ENCODE peak calls at places on chromosomes 2 and 18, in eight cellular contexts. L is uterus, I is adrenal gland, H is GM12878, C is prostate gland, O is K562, Z is heart left ventricle, F is thyroid gland. Y is an unnamed sample.

GRCh38 chr18:10418836-10419235 is 35.6 kb upstream of the APCDD1 start:
- DNase-seq in L (no peak), I (no peak), H (no peak), C (no peak), O (no peak), Z (no peak), F (no peak), Y (no peak)

GRCh38 chr2:236177604-236177966 is 9.4 kb upstream of the GBX2 start:
- DNase-seq in L (no peak), I (peak; percentile 41), H (no peak), C (no peak), O (peak; percentile 68), Z (peak; percentile 52), F (peak; percentile 50), Y (peak; percentile 85)

GRCh38 chr2:102049756-102050443 is 58.1 kb downstream of the IL1R2 start:
- DNase-seq in L (no peak), I (peak; percentile 61), H (no peak), C (peak; percentile 83), O (no peak), Z (no peak), F (no peak), Y (no peak)

GRCh38 chr2:97712693-97713295 is 582 bp upstream of the ZAP70 start:
- DNase-seq in L (no peak), I (no peak), H (no peak), C (no peak), O (no peak), Z (peak; percentile 21), F (no peak), Y (no peak)

GRCh38 chr2:212979799-212980198 is 171.6 kb downstream of the IKZF2 start:
- DNase-seq in L (no peak), I (no peak), H (no peak), C (no peak), O (no peak), Z (no peak), F (no peak), Y (no peak)

GRCh38 chr18:56314396-56314795 is 324.0 kb downstream of the TXNL1 start:
- DNase-seq in L (no peak), I (no peak), H (no peak), C (no peak), O (no peak), Z (no peak), F (peak; percentile 3), Y (no peak)

GRCh38 chr2:216104691-216105090 is 4.5 kb upstream of the XRCC5 start:
- DNase-seq in L (no peak), I (no peak), H (no peak), C (no peak), O (no peak), Z (no peak), F (no peak), Y (no peak)

GRCh38 chr2:14524041-14524802 is 108.3 kb upstream of the LRATD1 start:
- DNase-seq in L (no peak), I (no peak), H (no peak), C (no peak), O (no peak), Z (no peak), F (no peak), Y (no peak)

GRCh38 chr2:44546469-44547127 is 184.9 kb downstream of the CAMKMT start:
- DNase-seq in L (no peak), I (no peak), H (peak; percentile 5), C (no peak), O (no peak), Z (no peak), F (no peak), Y (no peak)

GRCh38 chr2:234682492-234683228 is 185.8 kb upstream of the ARL4C start:
- DNase-seq in L (no peak), I (no peak), H (no peak), C (no peak), O (no peak), Z (no peak), F (no peak), Y (no peak)

GRCh38 chr2:19356545-19357382 is 1.7 kb downstream of the OSR1 start:
- DNase-seq in L (no peak), I (no peak), H (no peak), C (no peak), O (no peak), Z (no peak), F (no peak), Y (no peak)

GRCh38 chr18:36377626-36378025 is 80.1 kb downstream of the FHOD3 start:
- DNase-seq in L (no peak), I (no peak), H (no peak), C (no peak), O (no peak), Z (no peak), F (no peak), Y (no peak)

GRCh38 chr18:36376361-36376760 is 78.8 kb downstream of the FHOD3 start:
- DNase-seq in L (no peak), I (no peak), H (no peak), C (no peak), O (no peak), Z (no peak), F (no peak), Y (no peak)

GRCh38 chr18:36374262-36374661 is 76.7 kb downstream of the FHOD3 start:
- DNase-seq in L (no peak), I (no peak), H (no peak), C (no peak), O (no peak), Z (no peak), F (no peak), Y (no peak)

GRCh38 chr18:36372902-36373301 is 75.4 kb downstream of the FHOD3 start:
- DNase-seq in L (no peak), I (no peak), H (no peak), C (no peak), O (no peak), Z (no peak), F (peak; percentile 8), Y (no peak)

DNA sequence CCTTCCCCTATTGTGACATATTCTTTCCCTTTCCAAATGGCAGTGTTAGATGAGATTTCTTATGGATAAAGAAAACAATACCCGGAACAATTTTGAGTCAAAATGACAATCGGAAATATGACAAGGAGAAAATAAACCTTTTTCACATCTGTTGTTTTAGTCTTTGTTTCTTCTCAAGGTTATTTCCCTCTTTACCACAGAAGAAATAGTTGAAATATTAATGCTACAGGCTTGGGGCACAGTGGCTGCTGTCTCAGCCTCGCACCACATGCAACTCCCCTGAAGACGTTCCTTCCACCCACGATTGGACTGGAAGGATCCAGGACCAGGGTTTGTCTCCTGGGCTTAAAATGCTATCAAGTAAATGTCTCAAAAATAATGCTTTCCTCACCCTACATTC is 77.6 kb downstream of the FHOD3 start:
- DNase-seq in L (no peak), I (no peak), H (no peak), C (no peak), O (no peak), Z (no peak), F (no peak), Y (no peak)
- TF ChIP-seq CTCF in L (no peak), I (no peak), H (no peak), C (no peak), O (no peak), Z (no peak), F (no peak), Y (no peak)

DNA sequence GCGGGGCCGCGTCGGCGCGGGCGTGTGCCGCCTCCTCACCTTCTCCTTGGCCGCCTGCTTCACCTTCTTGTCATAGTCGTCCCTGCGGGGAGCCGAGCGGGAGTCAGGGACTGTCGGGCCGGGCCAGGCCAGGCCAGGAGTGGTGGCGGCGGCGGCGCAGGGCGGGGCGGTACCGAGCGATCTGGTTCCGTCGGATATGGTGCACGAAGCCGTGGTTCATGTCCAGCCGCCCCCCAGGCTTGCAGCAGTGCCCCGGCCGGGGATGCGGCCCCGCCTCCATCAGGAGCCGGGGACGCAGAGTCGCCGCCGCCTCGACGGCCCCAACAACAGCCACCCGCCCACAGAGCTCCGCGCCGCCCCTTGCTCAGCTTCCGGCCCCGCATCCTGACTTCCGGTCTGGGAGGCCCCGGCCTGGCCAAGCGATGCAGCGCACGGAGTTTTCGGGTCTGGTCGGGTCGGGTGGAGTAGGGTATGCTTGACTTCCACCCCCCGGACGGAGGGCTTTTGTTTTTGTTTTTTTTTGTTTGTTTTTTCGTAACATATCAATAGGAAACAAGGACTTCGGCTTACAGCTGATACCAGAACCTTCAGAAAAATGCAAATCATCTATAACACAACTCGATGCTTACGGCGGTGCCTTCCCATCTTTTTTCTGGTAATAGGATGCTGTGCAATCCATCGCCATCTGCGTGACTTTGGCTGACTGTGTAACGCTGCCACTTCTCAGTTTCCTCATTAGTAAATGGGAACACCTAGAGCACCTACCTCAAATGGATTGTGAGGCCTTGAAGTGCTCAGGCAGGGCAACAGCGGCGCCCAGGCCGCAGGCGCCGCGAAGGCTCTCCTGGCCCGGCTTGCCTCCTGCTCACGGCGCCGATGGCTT is at the start of gene C2orf68:
- DNase-seq in L (peak; percentile 89), I (peak; percentile 91), H (peak; percentile 53), C (peak; percentile 86), O (peak; percentile 96), Z (peak; percentile 93), F (peak; percentile 93), Y (peak; percentile 91)
- H3K4me1 ChIP-seq in L (peaks cover 5% of the 10 kb centered on the region), I (peaks cover 9% of the 10 kb centered on the region), H (no peaks in the 10 kb centered on the region), C (peaks cover 9% of the 10 kb centered on the region), O (peaks cover 33% of the 10 kb centered on the region), Z (peaks cover 23% of the 10 kb centered on the region), F (peaks cover 16% of the 10 kb centered on the region), Y (peaks cover 49% of the 10 kb centered on the region)

DNA sequence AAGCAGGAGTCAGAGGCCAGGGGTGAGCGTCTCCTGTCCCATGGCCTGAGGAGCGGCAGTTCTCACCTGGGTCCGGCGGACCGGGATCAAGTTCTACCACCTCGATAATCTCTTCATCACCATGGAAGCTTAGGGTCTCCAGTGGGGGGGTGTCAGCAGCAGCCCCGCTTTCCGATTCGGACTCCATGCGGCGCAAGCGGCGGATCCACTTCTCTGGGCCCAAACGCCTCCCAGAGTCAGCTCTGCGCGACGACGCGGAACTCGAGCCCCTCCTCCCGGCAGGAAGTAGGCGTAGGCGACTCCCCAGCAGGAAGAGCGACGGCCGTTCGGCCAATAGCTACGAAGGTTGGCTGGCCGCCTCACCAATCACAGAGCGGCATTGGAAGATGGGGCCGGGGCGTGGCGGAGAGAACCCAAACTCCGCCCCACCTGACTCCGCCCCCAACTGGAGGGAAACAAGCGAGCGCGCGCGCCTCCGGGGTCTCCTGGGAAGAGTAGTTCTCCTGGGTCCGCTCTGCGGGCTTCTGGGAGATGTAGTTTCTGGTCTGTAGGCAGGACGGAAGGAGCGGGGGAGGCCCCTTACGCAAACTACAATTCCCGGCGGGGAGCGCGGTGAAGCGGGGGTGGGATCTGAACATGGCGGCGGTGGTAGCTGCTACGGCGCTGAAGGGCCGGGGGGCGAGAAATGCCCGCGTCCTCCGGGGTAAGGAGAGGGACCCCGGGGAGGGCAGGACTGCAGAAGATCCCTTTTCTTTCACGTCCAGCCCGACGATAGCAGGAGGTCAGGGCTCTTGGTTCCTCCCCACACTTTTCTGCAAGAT is at the start of the genes AAMP and PNKD:
- DNase-seq in L (peak; percentile 100), I (peak; percentile 100), H (peak; percentile 96), C (peak; percentile 100), O (peak; percentile 98), Z (peak; percentile 100), F (peak; percentile 100), Y (peak; percentile 98)
- TF ChIP-seq POLR2A in L (peak; percentile 83), I (peak; percentile 71), H (peak; percentile 89), C (peak; percentile 94), O (peak; percentile 83), Z (peak; percentile 15), F (peak; percentile 79), Y (no peak)

DNA sequence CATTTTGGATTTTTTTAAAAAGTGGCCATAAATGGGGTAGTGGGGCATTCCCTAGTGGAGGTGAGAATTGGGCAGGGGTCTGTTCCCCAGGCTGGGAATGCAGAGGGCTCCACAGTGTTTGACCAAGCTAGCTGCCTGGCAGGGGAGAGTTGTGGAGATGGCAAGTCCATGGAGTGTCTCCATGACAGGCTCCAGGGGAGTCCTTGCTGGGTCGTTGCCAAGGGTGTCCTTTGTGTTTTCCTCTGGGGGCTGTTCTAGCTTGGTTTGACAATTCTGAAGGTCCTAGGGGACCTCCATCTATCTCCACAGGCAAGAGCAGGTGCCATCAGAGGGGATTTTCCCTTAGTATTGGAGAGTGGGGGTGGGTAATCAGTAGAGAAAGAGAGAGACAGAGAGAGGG is 265.3 kb downstream of the DYSF start:
- DNase-seq in L (no peak), I (no peak), H (no peak), C (no peak), O (no peak), Z (no peak), F (no peak), Y (no peak)
- TF ChIP-seq CTCF in L (no peak), I (no peak), H (no peak), C (no peak), O (no peak), Z (no peak), F (no peak), Y (no peak)